ENCODE peak calls at places on chromosomes 1 and 21, in ten cellular contexts. J is fibroblast of lung, K is heart right ventricle, S is neuronal stem cell, B is Peyer's patch, Z is tibial artery, P is endodermal cell, U is K562, M is mammary epithelial cell, H is upper lobe of right lung. Q is an unnamed sample.

GRCh38 chr1:230105245-230105753 is 38.3 kb downstream of the GALNT2 start:
- DNase-seq in J (no peak), H (no peak), Z (no peak), K (no peak), U (no peak), S (no peak), M (no peak), B (no peak), P (no peak), Q (no peak)

GRCh38 chr1:216075339-216075738 is 347.9 kb downstream of the USH2A start:
- DNase-seq in H (no peak), P (peak), Z (no peak), B (no peak), U (no peak), J (peak), S (no peak), M (no peak), K (no peak), Q (no peak)

GRCh38 chr21:45801989-45802388 is 158.5 kb downstream of the PCBP3 start:
- DNase-seq in P (no peak), J (no peak), K (no peak), U (no peak), S (no peak), B (no peak), H (no peak), M (no peak), Z (no peak), Q (no peak)

GRCh38 chr1:203148127-203148526 is 20.6 kb downstream of the ADORA1 start:
- DNase-seq in U (peak), J (no peak), H (no peak), M (no peak), B (no peak), S (no peak), Z (no peak), P (peak), K (no peak), Q (no peak)

GRCh38 chr21:14064296-14064645 is 146.5 kb downstream of the LIPI start:
- DNase-seq in S (no peak), K (no peak), Z (no peak), J (no peak), U (no peak), B (no peak), M (no peak), H (no peak), P (no peak), Q (no peak)

GRCh38 chr1:152035406-152036315 is 1.1 kb downstream of the S100A11 start:
- DNase-seq in U (peak), Z (no peak), P (peak), M (no peak), S (no peak), K (no peak), B (no peak), H (no peak), J (peak), Q (no peak)

GRCh38 chr21:34812510-34813265 is 143.9 kb downstream of the CLIC6 start:
- DNase-seq in M (peak), S (no peak), J (peak), Z (no peak), K (no peak), H (no peak), P (no peak), B (no peak), U (no peak), Q (no peak)

GRCh38 chr1:170487503-170487902 is 44.5 kb upstream of the GORAB start:
- DNase-seq in B (no peak), M (no peak), S (no peak), U (no peak), J (no peak), H (no peak), K (no peak), P (no peak), Z (no peak), Q (no peak)

GRCh38 chr1:16067127-16067768 is 6.2 kb downstream of the FAM131C start:
- DNase-seq in K (no peak), S (no peak), Z (no peak), P (peak), H (no peak), M (peak), J (no peak), U (peak), B (peak), Q (no peak)

GRCh38 chr1:51897699-51898031 is 19.1 kb upstream of the NRDC start:
- DNase-seq in U (no peak), B (no peak), Z (no peak), P (no peak), S (no peak), J (peak), H (no peak), K (no peak), M (peak), Q (no peak)

GRCh38 chr1:100448371-100448770 is 89.6 kb upstream of the GPR88 start:
- DNase-seq in U (no peak), S (no peak), H (no peak), J (no peak), P (no peak), B (no peak), Z (no peak), K (no peak), M (no peak), Q (no peak)

GRCh38 chr1:33388989-33389771 is 41.7 kb downstream of the PHC2 start:
- DNase-seq in M (no peak), H (no peak), K (no peak), B (no peak), J (peak), Z (no peak), S (no peak), U (no peak), P (no peak), Q (no peak)

GRCh38 chr1:86466986-86467385 is 1.7 kb upstream of the CLCA1 start:
- DNase-seq in S (no peak), H (no peak), B (no peak), K (no peak), J (no peak), Z (no peak), M (peak), U (no peak), P (no peak), Q (no peak)

GRCh38 chr1:24348196-24348595 is 29.0 kb downstream of the GRHL3 start:
- DNase-seq in B (no peak), U (no peak), M (no peak), K (no peak), J (no peak), Z (no peak), H (no peak), S (no peak), P (no peak), Q (no peak)

GRCh38 chr1:206513312-206514111 is 6.2 kb downstream of the RASSF5 start:
- DNase-seq in U (no peak), K (peak), Z (peak), S (no peak), B (peak), P (no peak), J (peak), M (peak), H (peak), Q (no peak)

GRCh38 chr1:201267481-201268229 is 15.7 kb upstream of the PKP1 start:
- DNase-seq in H (no peak), M (peak), P (peak), K (no peak), J (peak), Z (no peak), B (peak), U (no peak), S (no peak), Q (no peak)
- H3K27ac ChIP-seq in H (no peak), M (peak), P (no peak), K (no peak), J (peak), Z (no peak), B (no peak), U (no peak), S (no peak), Q (no peak)

GRCh38 chr1:2437617-2438016 is 25.3 kb upstream of the PEX10 start:
- DNase-seq in J (no peak), H (no peak), P (no peak), Z (no peak), U (no peak), M (no peak), K (no peak), B (no peak), S (no peak), Q (no peak)
- H3K27ac ChIP-seq in J (no peak), H (no peak), P (no peak), Z (no peak), U (no peak), M (no peak), K (no peak), B (no peak), S (no peak), Q (no peak)

GRCh38 chr1:35451125-35451528 is 106.1 kb downstream of the KIAA0319L start:
- DNase-seq in U (peak), M (peak), S (peak), K (peak), H (peak), P (peak), J (peak), B (peak), Z (peak), Q (peak)
- H3K27ac ChIP-seq in U (no peak), M (no peak), S (no peak), K (no peak), H (no peak), P (no peak), J (no peak), B (no peak), Z (no peak), Q (no peak)

GRCh38 chr1:26281091-26281958 is 1.4 kb downstream of the SH3BGRL3 start:
- DNase-seq in B (no peak), H (no peak), P (no peak), S (no peak), Z (no peak), J (no peak), M (no peak), U (peak), K (no peak), Q (no peak)
- H3K27ac ChIP-seq in B (peak), H (peak), P (peak), S (peak), Z (peak), J (peak), M (no peak), U (no peak), K (no peak), Q (no peak)

DNA sequence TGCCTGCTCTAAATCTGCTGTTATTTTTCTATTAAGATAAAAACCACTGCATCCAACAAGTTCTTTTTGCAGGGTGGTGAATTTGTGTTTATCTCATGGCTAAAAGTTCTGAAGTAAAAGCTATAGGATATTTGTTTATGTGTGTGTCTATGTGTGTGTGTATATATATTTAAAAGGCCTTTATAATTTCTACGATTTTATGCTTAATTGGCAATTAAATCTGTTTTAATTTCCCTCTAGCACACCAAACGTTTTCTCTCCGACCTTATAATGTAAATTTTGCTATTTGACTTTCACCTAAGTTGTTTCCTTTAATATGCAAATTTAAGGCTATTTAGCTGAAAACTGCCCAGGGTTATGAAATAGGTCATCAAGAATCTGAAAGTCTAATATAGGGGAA is 19.8 kb upstream of the HPDL start:
- DNase-seq in S (no peak), B (no peak), Z (no peak), P (no peak), M (no peak), H (no peak), J (no peak), U (no peak), K (no peak), Q (no peak)
- H3K27ac ChIP-seq in S (no peak), B (no peak), Z (no peak), P (no peak), M (no peak), H (no peak), J (no peak), U (no peak), K (no peak), Q (no peak)

GRCh38 chr1:156689960-156690672 is 12.9 kb upstream of the NES start:
- DNase-seq in J (no peak), U (no peak), P (peak), Z (no peak), K (no peak), S (no peak), H (no peak), B (no peak), M (peak), Q (no peak)
- H3K27ac ChIP-seq in J (no peak), U (no peak), P (peak), Z (no peak), K (no peak), S (no peak), H (no peak), B (no peak), M (no peak), Q (no peak)

Q was measured in substantia nigra.